ENCODE peak calls at places on chromosome 1, in six cellular contexts. I is HCT116, H is GM12878, W is H1, B is HepG2, A is K562. M is an unnamed sample.

GRCh38 chr1:182441719-182442118 is 8.2 kb upstream of the RGSL1 start:
- DNase-seq in I (no peak), H (no peak), W (no peak), B (no peak), A (no peak), M (no peak)

GRCh38 chr1:151820940-151821339 is 10.7 kb downstream of the RORC start:
- DNase-seq in I (no peak), H (no peak), W (no peak), B (no peak), A (no peak), M (no peak)

GRCh38 chr1:37509181-37509580 is 5.4 kb downstream of the MEAF6 start:
- DNase-seq in I (no peak), H (no peak), W (no peak), B (peak), A (peak), M (no peak)

GRCh38 chr1:113804421-113805255 is 7.6 kb downstream of the RSBN1 start:
- DNase-seq in I (peak), H (no peak), W (no peak), B (peak), A (peak), M (no peak)

GRCh38 chr1:225879521-225880209 is 2.5 kb downstream of the TMEM63A start:
- DNase-seq in I (no peak), H (no peak), W (no peak), B (peak), A (peak), M (no peak)

GRCh38 chr1:51518730-51519047 is 377 bp downstream of the EPS15 start:
- DNase-seq in I (no peak), H (no peak), W (peak), B (peak), A (no peak), M (peak)

GRCh38 chr1:117828206-117828605 is 101.2 kb downstream of the GDAP2 start:
- DNase-seq in I (no peak), H (no peak), W (no peak), B (no peak), A (no peak), M (no peak)

GRCh38 chr1:23664837-23665795 is 26.5 kb upstream of the RPL11 start:
- DNase-seq in I (peak), H (peak), W (no peak), B (peak), A (peak), M (no peak)

GRCh38 chr1:226678701-226679100 is 60.4 kb downstream of the ITPKB start:
- DNase-seq in I (no peak), H (no peak), W (no peak), B (no peak), A (no peak), M (no peak)

GRCh38 chr1:59128784-59129227 is 168.1 kb upstream of the FGGY start:
- DNase-seq in I (no peak), H (no peak), W (no peak), B (no peak), A (no peak), M (no peak)

GRCh38 chr1:59135761-59136255 is 161.1 kb upstream of the FGGY start:
- DNase-seq in I (no peak), H (no peak), W (no peak), B (no peak), A (no peak), M (no peak)

GRCh38 chr1:59128239-59128736 is 168.6 kb upstream of the FGGY start:
- DNase-seq in I (no peak), H (no peak), W (no peak), B (no peak), A (no peak), M (no peak)

GRCh38 chr1:59133997-59134396 is 162.9 kb upstream of the FGGY start:
- DNase-seq in I (no peak), H (no peak), W (no peak), B (no peak), A (no peak), M (no peak)

DNA sequence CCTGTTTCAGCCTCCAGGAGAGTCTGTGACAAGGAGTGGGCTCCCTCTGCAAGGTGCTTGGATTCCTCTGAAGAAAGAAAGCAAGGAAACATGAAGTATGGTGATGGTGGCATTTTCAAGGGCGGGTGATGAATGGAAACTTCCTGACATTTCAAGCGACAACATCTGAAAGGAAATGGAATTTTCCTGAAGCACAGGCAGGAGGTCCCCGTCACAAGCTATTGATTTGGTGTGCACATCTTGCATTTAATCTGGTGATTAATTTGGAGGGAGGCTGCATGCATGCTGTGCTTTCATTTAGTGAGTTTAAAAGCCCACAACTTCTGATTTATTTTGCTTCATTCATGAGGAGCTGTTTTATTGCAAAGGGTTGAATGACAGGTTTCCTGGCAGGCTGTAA is 164.5 kb upstream of the FGGY start:
- DNase-seq in I (no peak), H (no peak), W (no peak), B (no peak), A (no peak), M (no peak)
- TF ChIP-seq JUND in I (no peak), H (no peak), W (no peak), B (no peak), A (no peak), M (no peak)

GRCh38 chr1:100219879-100220278 is 29.8 kb downstream of the DBT start:
- DNase-seq in I (no peak), H (no peak), W (no peak), B (no peak), A (no peak), M (no peak)
- TF ChIP-seq JUND in I (no peak), H (no peak), W (no peak), B (peak), A (peak), M (no peak)

DNA sequence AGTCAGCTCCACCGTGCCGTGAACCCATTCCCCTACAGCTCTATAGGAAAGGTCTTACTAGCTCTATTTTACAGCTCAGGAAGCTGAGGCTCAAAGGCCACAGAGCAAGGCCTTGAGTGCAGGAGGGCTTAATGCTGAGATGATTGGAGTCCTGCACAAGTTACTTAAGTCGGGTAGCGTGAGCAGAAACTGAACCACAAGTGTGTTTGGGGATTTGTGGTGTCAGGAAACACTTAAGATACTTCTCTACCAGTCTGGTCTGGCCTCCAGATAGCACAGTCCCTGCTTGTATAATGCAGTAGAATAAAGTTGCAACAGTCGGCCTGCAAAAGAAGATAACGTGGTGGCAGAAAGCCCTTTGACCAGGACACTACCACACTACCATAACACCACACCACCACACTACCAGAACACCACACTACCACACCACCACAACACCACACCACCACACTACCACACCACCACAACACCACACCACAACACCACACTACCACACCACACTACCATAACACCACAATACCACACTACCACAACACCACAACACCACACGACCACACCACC is 118.1 kb downstream of the SPSB1 start:
- DNase-seq in I (peak), H (peak), W (no peak), B (peak), A (peak), M (peak)
- TF ChIP-seq JUND in I (no peak), H (no peak), W (no peak), B (no peak), A (no peak), M (no peak)

GRCh38 chr1:164660415-164661174 is 101.6 kb downstream of the PBX1 start:
- DNase-seq in I (no peak), H (peak), W (no peak), B (no peak), A (no peak), M (no peak)
- TF ChIP-seq JUND in I (peak), H (no peak), W (no peak), B (no peak), A (no peak), M (no peak)

GRCh38 chr1:75136921-75137641 is 2.9 kb downstream of the LHX8 start:
- DNase-seq in I (no peak), H (no peak), W (peak), B (no peak), A (no peak), M (no peak)

GRCh38 chr1:75136158-75136815 is 2.1 kb downstream of the LHX8 start:
- DNase-seq in I (no peak), H (no peak), W (peak), B (no peak), A (no peak), M (no peak)

GRCh38 chr1:75134656-75134938 is 409 bp downstream of the LHX8 start:
- DNase-seq in I (no peak), H (no peak), W (no peak), B (no peak), A (no peak), M (no peak)

GRCh38 chr1:75134939-75135828 is 996 bp downstream of the LHX8 start:
- DNase-seq in I (no peak), H (no peak), W (peak), B (no peak), A (no peak), M (peak)

DNA sequence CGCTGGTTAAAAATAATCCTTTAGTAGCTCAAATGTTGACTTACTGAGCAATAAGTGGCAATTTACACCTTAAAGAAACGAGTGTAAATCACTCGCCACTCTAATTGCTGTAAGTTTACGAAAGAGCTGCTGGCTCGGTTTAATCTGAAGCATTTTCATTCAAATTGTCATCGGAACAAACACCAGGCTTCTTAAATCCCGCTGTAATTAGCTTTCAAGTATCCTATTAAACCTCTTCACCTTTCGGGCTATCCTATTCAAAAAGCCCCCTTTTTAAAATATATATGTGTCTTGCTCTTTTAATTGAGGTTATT is 1.6 kb downstream of the LHX8 start:
- DNase-seq in I (no peak), H (no peak), W (no peak), B (no peak), A (no peak), M (no peak)
- TF ChIP-seq JUND in I (no peak), H (no peak), W (no peak), B (no peak), A (no peak), M (no peak)

DNA sequence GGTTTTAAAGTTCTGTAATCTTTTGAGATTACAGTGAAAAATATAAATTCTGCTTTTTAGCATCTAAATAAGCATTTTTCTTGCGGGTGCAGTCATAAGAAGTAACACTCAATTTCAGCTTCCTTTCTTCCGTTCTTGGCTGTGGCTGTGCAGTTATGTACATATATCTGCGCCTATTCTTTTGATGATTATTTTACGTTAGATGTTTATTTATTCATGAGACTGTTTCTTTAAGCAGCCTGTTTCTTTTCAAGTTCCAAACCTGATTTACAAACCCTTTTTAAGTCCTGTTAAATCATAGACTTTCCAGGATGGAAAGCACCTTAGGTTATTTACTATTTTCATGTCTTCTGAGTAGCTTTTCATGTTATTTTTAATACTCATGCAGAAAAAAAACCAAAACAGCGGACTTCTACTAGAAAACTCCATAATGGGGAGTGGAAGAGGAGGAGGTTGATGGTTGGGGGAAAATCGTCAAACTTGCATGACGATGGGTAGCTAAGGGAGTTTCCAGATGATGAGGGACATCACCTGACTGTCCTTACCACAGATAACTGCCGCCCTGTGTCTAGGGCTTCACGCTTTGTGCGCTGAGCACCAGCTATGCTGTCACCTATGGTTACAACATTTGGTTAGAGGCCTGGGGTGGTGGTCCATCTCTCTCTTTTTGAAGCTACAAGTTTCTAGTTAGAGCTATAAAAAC is 2.6 kb downstream of the PRDM2 start:
- DNase-seq in I (no peak), H (peak), W (no peak), B (no peak), A (no peak), M (no peak)
- TF ChIP-seq JUND in I (no peak), H (no peak), W (no peak), B (no peak), A (no peak), M (no peak)

M was measured in T47D.